ENCODE peak calls at places on chromosomes 6 and 20, in six cellular contexts. E is brain microvascular endothelial cell, L is lower leg skin, Z is HL-60, X is fibroblast of mammary gland, J is MM.1S. T is an unnamed sample.

GRCh38 chr20:49986049-49986448 is 3.3 kb downstream of the SNAI1 start:
- DNase-seq in J (no peak), L (no peak), Z (no peak), E (no peak), X (no peak), T (no peak)

GRCh38 chr6:7732219-7732618 is 6.3 kb downstream of the BMP6 start:
- DNase-seq in L (no peak), Z (no peak), X (no peak), J (no peak), E (no peak), T (no peak)

GRCh38 chr6:31400467-31401289 is 2.7 kb upstream of the MICA start:
- DNase-seq in J (peak), E (peak), X (peak), Z (peak), L (peak), T (no peak)

GRCh38 chr6:7468382-7469081 is 72.9 kb upstream of the DSP start:
- DNase-seq in X (peak), L (no peak), E (peak), Z (peak), J (no peak), T (peak)

GRCh38 chr6:155400022-155400965 is 55.3 kb downstream of the NOX3 start:
- DNase-seq in J (no peak), Z (no peak), X (peak), E (no peak), L (no peak), T (no peak)

GRCh38 chr6:18506387-18507017 is 119.4 kb downstream of the RNF144B start:
- DNase-seq in E (peak), X (peak), Z (no peak), L (no peak), J (no peak), T (no peak)

GRCh38 chr6:141326426-141326825 is 806.3 kb upstream of the GJE1 start:
- DNase-seq in E (peak), X (peak), Z (no peak), J (no peak), L (peak), T (peak)

GRCh38 chr20:62138912-62139311 is 4.3 kb downstream of the PSMA7 start:
- DNase-seq in Z (no peak), E (no peak), L (no peak), J (no peak), X (no peak), T (no peak)

GRCh38 chr6:87213364-87213763 is 58.0 kb downstream of the ZNF292 start:
- DNase-seq in X (no peak), L (no peak), Z (no peak), J (no peak), E (no peak), T (no peak)

GRCh38 chr6:138609801-138610430 is 110.6 kb upstream of the NHSL1 start:
- DNase-seq in X (peak), Z (no peak), L (no peak), E (no peak), J (no peak), T (no peak)

GRCh38 chr6:145660676-145661075 is 74.6 kb downstream of the EPM2A start:
- DNase-seq in J (no peak), L (no peak), E (no peak), X (no peak), Z (no peak), T (no peak)

GRCh38 chr6:93562566-93562965 is 143.2 kb upstream of the EPHA7 start:
- DNase-seq in Z (no peak), X (no peak), E (peak), L (no peak), J (no peak), T (no peak)

GRCh38 chr6:82521369-82521768 is 157.8 kb downstream of the TPBG start:
- DNase-seq in X (peak), L (no peak), E (no peak), J (no peak), Z (no peak), T (no peak)

GRCh38 chr6:29631209-29631810 is 1.7 kb downstream of the GABBR1 start:
- DNase-seq in J (no peak), X (no peak), L (no peak), Z (no peak), E (no peak), T (no peak)

GRCh38 chr6:280775-281468 is 11.4 kb upstream of the DUSP22 start:
- DNase-seq in L (no peak), Z (no peak), E (no peak), J (no peak), X (no peak), T (no peak)

GRCh38 chr20:43963872-43964791 is 49.5 kb downstream of the TOX2 start:
- DNase-seq in X (peak), E (peak), J (peak), L (peak), Z (peak), T (no peak)

GRCh38 chr6:170421921-170422320 is 115.4 kb downstream of the FAM120B start:
- DNase-seq in E (no peak), J (no peak), L (no peak), Z (no peak), X (no peak), T (no peak)

GRCh38 chr6:11437824-11438459 is 99.6 kb upstream of the TMEM170B start:
- DNase-seq in Z (no peak), X (peak), E (no peak), J (no peak), L (no peak), T (no peak)

GRCh38 chr6:145887969-145888368 is 73.4 kb upstream of the FBXO30 start:
- DNase-seq in X (peak), L (no peak), E (peak), Z (peak), J (no peak), T (no peak)

GRCh38 chr6:158954778-158955177 is 45.2 kb downstream of the RSPH3 start:
- DNase-seq in X (no peak), Z (no peak), L (no peak), J (no peak), E (no peak), T (no peak)

GRCh38 chr6:56279346-56280080 is 32.1 kb upstream of the COL21A1 start:
- DNase-seq in E (no peak), Z (no peak), L (no peak), X (peak), J (no peak), T (no peak)

GRCh38 chr6:24385536-24386269 is 17.0 kb upstream of the MRS2 start:
- DNase-seq in J (no peak), E (no peak), L (no peak), X (no peak), Z (no peak), T (no peak)

GRCh38 chr6:155261146-155261900 is 2.5 kb upstream of the CLDN20 start:
- DNase-seq in E (no peak), X (no peak), J (peak), Z (no peak), L (no peak), T (no peak)

GRCh38 chr6:127288705-127289104 is 22.0 kb downstream of the RNF146 start:
- DNase-seq in L (no peak), Z (no peak), X (no peak), E (no peak), J (no peak), T (no peak)

GRCh38 chr6:122154912-122155516 is 244.4 kb upstream of the HSF2 start:
- DNase-seq in Z (no peak), L (no peak), E (no peak), J (peak), X (peak), T (no peak)

GRCh38 chr6:121559611-121560269 is 124.3 kb downstream of the GJA1 start:
- DNase-seq in J (no peak), E (no peak), L (no peak), X (no peak), Z (no peak), T (no peak)

GRCh38 chr20:33704197-33704924 is 15.7 kb downstream of the PXMP4 start:
- DNase-seq in L (no peak), J (no peak), E (no peak), X (peak), Z (no peak), T (no peak)

GRCh38 chr20:20295621-20296498 is 72.0 kb upstream of the INSM1 start:
- DNase-seq in E (no peak), J (no peak), Z (no peak), L (no peak), X (peak), T (no peak)

GRCh38 chr6:137764464-137764863 is 102.6 kb upstream of the TNFAIP3 start:
- DNase-seq in X (peak), Z (no peak), J (no peak), E (peak), L (no peak), T (peak)

GRCh38 chr6:23633986-23634385 is 492.0 kb upstream of the NRSN1 start:
- DNase-seq in L (no peak), Z (no peak), E (no peak), X (no peak), J (no peak), T (no peak)

GRCh38 chr6:157442296-157442695 is 61.3 kb downstream of the ZDHHC14 start:
- DNase-seq in E (peak), Z (peak), J (no peak), L (no peak), X (peak), T (no peak)

DNA sequence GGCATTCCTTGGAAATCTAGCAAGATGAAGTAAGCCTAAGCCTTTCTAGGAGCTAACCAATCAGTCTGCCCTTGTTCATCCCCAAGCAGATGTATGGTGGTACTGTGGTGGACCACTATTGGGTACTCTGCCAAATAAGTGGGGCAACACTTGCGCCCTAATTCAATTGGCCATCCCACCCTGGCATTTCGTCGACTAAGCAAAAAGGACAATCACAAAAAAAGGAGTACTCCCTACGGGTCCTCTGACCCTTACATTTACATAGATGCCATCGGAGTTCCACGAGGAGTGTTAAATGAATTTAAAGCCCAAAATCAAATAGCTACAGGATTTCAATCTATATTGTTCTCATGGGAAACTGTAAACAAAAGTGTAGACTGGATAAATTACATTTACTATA is 19.5 kb downstream of the CHD6 start:
- DNase-seq in J (no peak), E (no peak), X (no peak), L (no peak), Z (no peak), T (no peak)
- H3K4me3 ChIP-seq in J (no peak), E (no peak), X (no peak), L (no peak), Z (no peak), T (no peak)

GRCh38 chr20:577167-577791 is 32.8 kb downstream of the TCF15 start:
- DNase-seq in L (no peak), X (peak), J (no peak), Z (peak), E (no peak), T (no peak)
- TF ChIP-seq CTCF in L (no peak), X (peak), J (no peak), Z (peak), E (peak), T (peak)

GRCh38 chr20:46013826-46014516 is 5.3 kb downstream of the MMP9 start:
- DNase-seq in L (no peak), Z (peak), J (peak), E (no peak), X (peak), T (no peak)
- H3K4me3 ChIP-seq in L (no peak), Z (no peak), J (no peak), E (no peak), X (no peak), T (no peak)

DNA sequence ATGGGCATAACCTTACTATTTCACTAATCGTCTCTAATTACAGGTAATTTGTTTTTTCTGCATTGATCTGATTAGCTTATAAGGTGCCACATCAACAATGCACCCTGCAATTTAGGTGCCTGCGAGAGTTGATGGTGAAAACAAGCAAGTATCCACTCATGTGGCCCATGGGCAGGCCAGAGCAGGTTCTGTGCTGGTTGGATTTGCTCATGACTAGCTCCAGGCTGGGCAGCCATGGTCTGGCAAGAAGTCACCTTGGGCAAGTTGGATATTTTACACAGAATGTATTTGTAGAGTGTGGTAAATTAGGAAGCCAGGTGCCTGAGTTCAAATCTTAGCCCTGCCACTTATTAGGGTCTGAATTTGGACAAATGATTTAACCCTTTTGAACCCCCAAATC is 25.3 kb downstream of the RAB44 start:
- DNase-seq in Z (no peak), E (no peak), J (no peak), X (no peak), L (no peak), T (no peak)
- TF ChIP-seq CTCF in Z (no peak), E (no peak), J (no peak), X (no peak), L (no peak), T (no peak)

GRCh38 chr6:151763303-151763702 is 44.2 kb upstream of the ESR1 start:
- DNase-seq in X (peak), E (peak), L (peak), J (no peak), Z (no peak), T (no peak)

GRCh38 chr6:151765444-151765886 is 42.0 kb upstream of the ESR1 start:
- DNase-seq in E (peak), X (peak), Z (peak), J (peak), L (peak), T (peak)

GRCh38 chr6:151760486-151760885 is 47.0 kb upstream of the ESR1 start:
- DNase-seq in J (no peak), X (no peak), L (no peak), Z (no peak), E (no peak), T (no peak)

GRCh38 chr6:151762817-151763216 is 44.7 kb upstream of the ESR1 start:
- DNase-seq in X (no peak), L (no peak), Z (no peak), E (no peak), J (no peak), T (no peak)

DNA sequence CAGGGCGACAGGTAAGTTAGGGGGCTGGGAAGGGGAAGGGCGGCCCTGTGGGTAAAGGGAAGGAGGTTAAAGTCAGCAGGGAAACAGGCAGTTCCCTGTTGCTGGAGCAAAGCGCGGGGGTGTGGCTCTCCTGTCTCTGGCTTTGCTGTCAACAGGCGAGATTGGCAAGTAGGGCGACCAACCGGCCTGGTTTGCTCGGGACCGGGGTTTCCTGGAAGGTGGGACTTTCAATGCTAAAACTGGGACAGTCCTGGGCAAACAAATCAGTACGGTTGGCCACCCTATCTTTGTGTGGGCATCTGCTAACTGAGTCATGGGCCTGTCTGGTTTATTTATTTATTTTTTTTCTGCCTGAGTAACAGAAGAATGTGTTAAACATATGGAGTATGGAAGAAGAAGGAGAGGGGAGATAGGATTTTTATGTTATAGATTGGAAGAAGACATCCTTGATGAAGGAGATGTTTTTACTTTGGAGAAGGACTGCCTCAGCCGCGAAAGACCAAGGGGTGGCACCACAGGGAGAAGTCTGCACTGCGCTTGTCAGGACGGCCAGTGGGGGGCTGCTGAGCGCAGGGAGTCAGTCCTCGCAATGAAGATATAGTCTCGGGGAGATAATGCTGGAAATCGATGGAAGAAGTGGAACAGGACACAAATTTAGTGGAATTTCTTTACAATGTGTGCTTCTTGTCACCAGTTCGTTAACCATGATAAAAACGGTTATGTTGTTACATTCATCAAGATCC is 43.4 kb upstream of the ESR1 start:
- DNase-seq in J (peak), E (peak), X (peak), L (peak), Z (peak), T (no peak)
- H3K4me3 ChIP-seq in J (no peak), E (peak), X (peak), L (no peak), Z (no peak), T (peak)

DNA sequence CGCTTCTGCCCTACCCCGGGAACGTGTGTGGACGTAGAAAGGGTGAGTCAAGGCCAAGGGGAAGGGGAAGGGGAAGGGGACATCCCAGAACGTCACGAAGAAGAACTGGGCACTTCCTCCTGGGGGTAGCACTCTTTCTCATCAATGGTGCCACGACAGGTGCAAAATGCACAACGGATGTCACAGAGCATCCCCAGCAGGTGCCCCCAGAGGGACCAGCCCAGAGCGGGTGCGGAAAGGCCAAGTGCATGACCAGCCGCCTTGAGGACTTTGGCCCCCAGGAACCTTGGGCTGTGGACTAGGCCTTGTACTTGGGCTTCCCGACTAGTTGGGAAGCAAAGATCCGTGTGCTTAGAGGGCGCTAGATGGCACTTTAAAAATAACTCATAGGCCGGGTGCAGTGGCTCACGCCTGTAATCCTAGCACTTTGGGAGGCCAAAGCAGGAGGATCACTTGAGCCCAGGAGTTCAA is 12.1 kb upstream of the SRC start:
- DNase-seq in J (no peak), L (no peak), E (no peak), Z (peak), X (no peak), T (no peak)
- TF ChIP-seq CTCF in J (no peak), L (no peak), E (no peak), Z (no peak), X (no peak), T (no peak)

GRCh38 chr6:4606016-4606415 is 170.2 kb upstream of the CDYL start:
- DNase-seq in L (no peak), J (no peak), Z (no peak), E (no peak), X (no peak), T (no peak)

GRCh38 chr6:4608361-4609115 is 167.7 kb upstream of the CDYL start:
- DNase-seq in E (no peak), J (no peak), L (no peak), X (no peak), Z (no peak), T (no peak)

GRCh38 chr6:4606681-4607025 is 169.6 kb upstream of the CDYL start:
- DNase-seq in Z (no peak), J (no peak), L (no peak), E (no peak), X (no peak), T (no peak)

GRCh38 chr6:4607793-4608192 is 168.4 kb upstream of the CDYL start:
- DNase-seq in Z (no peak), J (no peak), X (no peak), L (no peak), E (no peak), T (no peak)

GRCh38 chr6:4607026-4607704 is 169.0 kb upstream of the CDYL start:
- DNase-seq in E (peak), Z (no peak), L (no peak), X (peak), J (no peak), T (no peak)
- H3K4me3 ChIP-seq in E (no peak), Z (no peak), L (no peak), X (no peak), J (no peak), T (no peak)

DNA sequence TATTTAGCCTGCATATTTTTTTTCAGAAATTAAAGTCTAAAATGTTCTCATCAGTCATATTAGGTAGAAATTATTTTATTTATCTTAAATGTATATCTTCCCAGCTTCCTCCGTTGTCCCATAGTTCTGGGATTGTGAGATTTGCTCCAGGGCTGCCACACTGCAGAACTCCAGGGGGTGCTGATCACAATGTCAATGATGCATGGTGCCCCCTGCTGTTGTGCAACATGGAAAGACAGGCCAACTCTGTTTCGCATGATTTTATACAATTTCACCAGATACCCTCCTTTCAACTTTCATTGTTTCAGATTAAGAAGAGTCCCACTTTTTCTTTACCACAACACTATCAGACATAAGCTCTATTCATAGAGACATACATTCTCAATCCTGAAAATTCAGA is 35.9 kb downstream of the ID4 start:
- DNase-seq in Z (no peak), E (no peak), X (peak), L (no peak), J (no peak), T (no peak)
- TF ChIP-seq CTCF in Z (no peak), E (peak), X (no peak), L (no peak), J (no peak), T (peak)

DNA sequence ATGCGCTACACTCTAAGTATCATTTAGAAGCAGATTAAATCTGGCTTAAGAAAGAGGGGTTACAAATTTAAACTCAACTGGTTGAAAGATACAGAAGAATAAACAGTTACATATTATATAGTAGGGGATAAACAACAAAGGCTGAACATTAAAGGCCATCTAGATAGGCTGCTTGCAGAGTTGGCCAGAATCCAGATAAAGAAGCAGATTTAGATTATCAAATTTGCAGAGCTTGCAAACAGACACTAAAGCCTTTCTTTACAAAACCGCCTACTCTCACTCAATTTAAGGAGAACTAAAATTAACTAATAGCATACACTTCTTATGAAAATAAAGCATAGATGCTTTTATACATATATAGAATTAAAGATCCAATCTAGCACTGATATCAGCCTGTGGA is 93.1 kb downstream of the SESN1 start:
- DNase-seq in X (no peak), Z (no peak), L (no peak), J (no peak), E (no peak), T (no peak)
- H3K4me3 ChIP-seq in X (no peak), Z (no peak), L (no peak), J (no peak), E (no peak), T (no peak)

T was measured in AG04449.